ENCODE peak calls at places on chromosome 17, in six cellular contexts. S is activated T-cell treated with anti-CD3 and anti-CD28 coated beads, Interleukin-2, amount 50 U/mL, for 4 hours; H is midbrain; O is GM12891; L is RPMI7951; K is NCI-H748 treated with DMSO at 0.1 percent for 48 hours. G is an unnamed sample.

GRCh38 chr17:79955961-79956735 is 79.5 kb downstream of the TBC1D16 start:
- DNase-seq in K (no peak), L (no peak), H (no peak), S (no peak), O (no peak), G (no peak)

GRCh38 chr17:2056221-2057129 is 1.6 kb downstream of the HIC1 start:
- DNase-seq in H (no peak), S (peak; percentile 49), O (no peak), L (no peak), K (no peak), G (no peak)

GRCh38 chr17:59754547-59754946 is 47.1 kb downstream of the VMP1 start:
- DNase-seq in O (no peak), H (no peak), S (peak; percentile 44), K (no peak), L (peak; percentile 99), G (peak; percentile 97)

GRCh38 chr17:12545877-12546513 is 119.7 kb upstream of the MYOCD start:
- DNase-seq in K (peak; percentile 11), S (no peak), H (peak; percentile 26), L (peak; percentile 48), O (peak; percentile 25), G (peak; percentile 56)

GRCh38 chr17:77675411-77675810 is 283.1 kb upstream of the TNRC6C start:
- DNase-seq in H (no peak), O (no peak), S (no peak), L (no peak), K (no peak), G (no peak)

GRCh38 chr17:82006468-82007227 is 16.0 kb downstream of the CENPX start:
- DNase-seq in K (no peak), O (no peak), S (no peak), H (peak; percentile 52), L (no peak), G (peak; percentile 55)

GRCh38 chr17:8947201-8947600 is 18.3 kb downstream of the PIK3R5 start:
- DNase-seq in H (no peak), L (peak; percentile 44), S (no peak), K (no peak), O (no peak), G (no peak)

GRCh38 chr17:48830840-48831548 is at the start of gene CALCOCO2:
- DNase-seq in O (peak; percentile 89), K (peak; percentile 72), L (peak; percentile 89), H (peak; percentile 96), S (peak; percentile 83), G (peak; percentile 95)

GRCh38 chr17:65368341-65368740 is 193.1 kb downstream of the AXIN2 start:
- DNase-seq in L (no peak), O (no peak), H (no peak), S (no peak), K (no peak), G (peak; percentile 18)

GRCh38 chr17:14442798-14443553 is 142.1 kb downstream of the HS3ST3B1 start:
- DNase-seq in H (no peak), O (no peak), K (no peak), L (no peak), S (no peak), G (peak; percentile 53)

GRCh38 chr17:79779661-79780365 is 1.9 kb downstream of the CBX2 start:
- DNase-seq in H (no peak), S (no peak), L (no peak), O (no peak), K (no peak), G (no peak)

GRCh38 chr17:65495255-65496060 is 66.0 kb downstream of the AXIN2 start:
- DNase-seq in O (no peak), H (peak; percentile 1), S (no peak), K (no peak), L (no peak), G (no peak)

GRCh38 chr17:27153005-27153404 is 140.9 kb upstream of the WSB1 start:
- DNase-seq in K (no peak), O (no peak), S (no peak), L (peak; percentile 6), H (no peak), G (no peak)

GRCh38 chr17:57707892-57708291 is 37.2 kb downstream of the CCDC182 start:
- DNase-seq in K (no peak), H (no peak), L (no peak), O (no peak), S (no peak), G (no peak)

GRCh38 chr17:32870027-32870670 is 6.8 kb downstream of the MYO1D start:
- DNase-seq in O (no peak), L (peak; percentile 74), H (no peak), K (no peak), S (no peak), G (no peak)

GRCh38 chr17:1713878-1714487 is 3.8 kb upstream of the TLCD2 start:
- DNase-seq in S (no peak), L (peak; percentile 35), O (no peak), H (no peak), K (peak; percentile 46), G (peak; percentile 44)

GRCh38 chr17:39224778-39225307 is 902 bp downstream of the STAC2 start:
- DNase-seq in H (no peak), K (peak; percentile 8), O (no peak), L (no peak), S (no peak), G (no peak)

GRCh38 chr17:22507823-22508222 is 815.5 kb downstream of the KCNJ18 start:
- DNase-seq in S (no peak), K (no peak), H (no peak), L (no peak), O (no peak), G (no peak)

GRCh38 chr17:78174332-78174869 is 6.0 kb downstream of the SYNGR2 start:
- DNase-seq in O (no peak), S (no peak), H (peak; percentile 94), K (no peak), L (no peak), G (no peak)

GRCh38 chr17:70158180-70158579 is 11.2 kb upstream of the KCNJ2 start:
- DNase-seq in H (no peak), K (no peak), L (no peak), O (no peak), S (no peak), G (no peak)

GRCh38 chr17:10019941-10020403 is 114.9 kb upstream of the RCVRN start:
- DNase-seq in O (no peak), L (peak; percentile 88), K (no peak), H (no peak), S (no peak), G (no peak)

GRCh38 chr17:9725575-9725974 is 65.8 kb downstream of the DHRS7C start:
- DNase-seq in S (no peak), H (peak; percentile 50), L (peak; percentile 39), O (no peak), K (no peak), G (no peak)

GRCh38 chr17:30093463-30094147 is 23.0 kb upstream of the NSRP1 start:
- DNase-seq in H (peak; percentile 73), K (peak; percentile 40), L (peak; percentile 61), O (peak; percentile 51), S (peak; percentile 17), G (peak; percentile 71)

GRCh38 chr17:29146369-29146972 is 33.7 kb downstream of the MYO18A start:
- DNase-seq in O (no peak), S (no peak), K (no peak), H (no peak), L (no peak), G (no peak)

GRCh38 chr17:17070931-17071330 is 28.7 kb downstream of the MPRIP start:
- DNase-seq in H (no peak), L (no peak), O (no peak), K (no peak), S (no peak), G (no peak)

GRCh38 chr17:76414334-76415295 is 30.2 kb downstream of the SPHK1 start:
- DNase-seq in K (no peak), H (peak; percentile 48), L (peak; percentile 31), O (no peak), S (no peak), G (no peak)

GRCh38 chr17:16406742-16407674 is 8.4 kb upstream of the TRPV2 start:
- DNase-seq in O (peak; percentile 50), S (no peak), H (no peak), K (no peak), L (peak; percentile 52), G (no peak)

GRCh38 chr17:81432873-81433451 is 37.7 kb downstream of the BAHCC1 start:
- DNase-seq in L (no peak), H (peak; percentile 31), O (no peak), K (no peak), S (no peak), G (no peak)

GRCh38 chr17:4540224-4541040 is 14.8 kb downstream of the MYBBP1A start:
- DNase-seq in H (no peak), O (no peak), K (no peak), S (no peak), L (no peak), G (no peak)

GRCh38 chr17:74599023-74599399 is 6.9 kb upstream of the CD300LD start:
- DNase-seq in S (no peak), H (no peak), L (no peak), O (no peak), K (no peak), G (no peak)